ENCODE peak calls at places on chromosome 3, in six cellular contexts. X is aorta; U is endodermal cell; Q is body of pancreas; G is Karpas-422; V is CD8-positive, alpha-beta memory T cell. K is an unnamed sample.

GRCh38 chr3:146414010-146414409 is 55.4 kb downstream of the PLSCR2 start:
- DNase-seq in V (no peak), Q (no peak), U (no peak), G (no peak), X (no peak), K (no peak)

GRCh38 chr3:94184781-94185180 is 121.9 kb downstream of the NSUN3 start:
- DNase-seq in V (no peak), X (no peak), Q (no peak), G (no peak), U (no peak), K (no peak)

GRCh38 chr3:43862992-43863805 is 172.5 kb downstream of the ABHD5 start:
- DNase-seq in U (peak; percentile 52), V (no peak), X (no peak), G (no peak), Q (no peak), K (no peak)

GRCh38 chr3:155282416-155283091 is 10.9 kb downstream of the STRIT1 start:
- DNase-seq in G (no peak), U (no peak), Q (no peak), V (no peak), X (no peak), K (no peak)

GRCh38 chr3:16151109-16151508 is 23.4 kb upstream of the GALNT15 start:
- DNase-seq in U (no peak), X (peak; percentile 93), V (no peak), G (peak; percentile 59), Q (peak; percentile 45), K (peak; percentile 59)

GRCh38 chr3:170572665-170573253 is 13.1 kb downstream of the SLC7A14 start:
- DNase-seq in Q (no peak), X (no peak), G (no peak), V (no peak), U (no peak), K (no peak)

GRCh38 chr3:53696401-53697172 is 149.6 kb downstream of the CHDH start:
- DNase-seq in Q (no peak), V (no peak), G (no peak), X (no peak), U (peak; percentile 72), K (no peak)

GRCh38 chr3:194189243-194189791 is 53.4 kb downstream of the HES1 start:
- DNase-seq in U (no peak), G (no peak), Q (peak; percentile 15), V (no peak), X (peak; percentile 52), K (no peak)

GRCh38 chr3:106711650-106712049 is 665.6 kb upstream of the CCDC54 start:
- DNase-seq in G (no peak), V (no peak), Q (no peak), U (no peak), X (no peak), K (no peak)

GRCh38 chr3:171049831-171050444 is 23.4 kb upstream of the SLC2A2 start:
- DNase-seq in Q (peak; percentile 72), G (peak; percentile 73), U (peak; percentile 90), X (peak; percentile 54), V (no peak), K (peak; percentile 31)

GRCh38 chr3:56889131-56889530 is 87.4 kb upstream of the ARHGEF3 start:
- DNase-seq in U (no peak), X (no peak), G (no peak), V (no peak), Q (peak; percentile 11), K (no peak)

GRCh38 chr3:163368168-163368567 is 1710.1 kb downstream of the SI start:
- DNase-seq in U (no peak), Q (no peak), V (no peak), X (no peak), G (no peak), K (no peak)

GRCh38 chr3:45066109-45066801 is 40.2 kb downstream of the CLEC3B start:
- DNase-seq in V (no peak), U (no peak), X (no peak), Q (no peak), G (no peak), K (peak; percentile 42)

GRCh38 chr3:188001052-188001567 is 152.8 kb upstream of the LPP start:
- DNase-seq in V (no peak), G (no peak), U (no peak), X (no peak), Q (no peak), K (no peak)

GRCh38 chr3:35867782-35868181 is 228.5 kb downstream of the ARPP21 start:
- DNase-seq in X (no peak), U (no peak), V (no peak), Q (no peak), G (no peak), K (no peak)

GRCh38 chr3:193693774-193694173 is 100.8 kb downstream of the OPA1 start:
- DNase-seq in Q (no peak), V (no peak), U (no peak), X (no peak), G (peak; percentile 84), K (no peak)

GRCh38 chr3:48504051-48504946 is at the start of gene SHISA5:
- DNase-seq in U (peak; percentile 83), G (peak; percentile 77), Q (peak; percentile 73), X (peak; percentile 91), V (peak; percentile 40), K (peak; percentile 88)

GRCh38 chr3:177300842-177301241 is 103.6 kb upstream of the TBL1XR1 start:
- DNase-seq in U (no peak), Q (no peak), G (no peak), X (no peak), V (no peak), K (no peak)

GRCh38 chr3:187713504-187713903 is 11.1 kb upstream of the RTP2 start:
- DNase-seq in Q (no peak), V (no peak), G (peak; percentile 86), U (no peak), X (no peak), K (no peak)

GRCh38 chr3:57544181-57545125 is at the start of gene DNAH12:
- DNase-seq in G (peak; percentile 54), Q (peak; percentile 80), V (no peak), X (no peak), U (peak; percentile 99), K (peak; percentile 55)

GRCh38 chr3:59456852-59457485 is 407.1 kb upstream of the CFAP20DC start:
- DNase-seq in X (no peak), Q (no peak), U (no peak), G (no peak), V (no peak), K (no peak)

GRCh38 chr3:184380210-184380626 is 364 bp downstream of the CHRD start:
- DNase-seq in U (peak; percentile 88), V (no peak), X (peak; percentile 84), Q (peak; percentile 77), G (no peak), K (peak; percentile 55)
- H3K4me3 ChIP-seq in U (no peak overlapping the region), V (no peak overlapping the region), X (peak overlapping the region; percentile 81), Q (no peak overlapping the region), G (no peak overlapping the region), K (peak overlapping the region; percentile 28)

DNA sequence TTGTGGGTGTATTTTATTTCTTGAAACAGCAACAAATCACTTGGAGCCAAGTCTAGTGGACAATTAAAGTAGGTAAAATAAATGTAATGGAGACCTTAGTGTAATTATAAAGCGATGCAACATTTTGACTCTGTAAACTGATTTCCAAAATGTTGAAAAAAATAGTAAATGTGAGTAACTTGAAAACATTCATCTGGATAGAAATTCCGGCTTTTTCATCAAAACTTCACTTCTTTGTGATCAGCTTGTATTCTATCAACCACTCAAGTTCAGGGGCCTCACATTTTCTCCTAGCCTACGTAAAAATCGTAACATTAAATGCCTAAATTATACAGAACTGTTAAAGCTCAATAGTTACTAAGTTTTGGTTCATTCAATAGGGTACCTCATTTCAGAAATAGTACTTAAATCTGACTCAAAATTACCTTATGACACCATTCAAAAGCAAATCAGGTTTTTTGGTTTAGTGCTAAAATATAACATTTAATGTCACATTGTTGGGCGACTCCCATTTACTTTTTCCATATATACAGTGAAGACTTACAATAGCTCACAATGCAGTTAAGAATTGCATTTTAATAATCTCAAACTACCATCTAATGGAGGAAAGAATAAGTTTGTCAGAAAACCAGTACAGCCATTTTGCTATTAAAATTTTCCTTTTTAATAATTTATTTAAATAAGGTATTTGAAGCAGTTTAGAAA is 12.7 kb downstream of the CCNL1 start:
- DNase-seq in Q (no peak), V (no peak), G (no peak), X (no peak), U (no peak), K (no peak)
- H3K36me3 ChIP-seq in Q (peaks cover 50% of the 10 kb centered on the region), V (peaks cover 73% of the 10 kb centered on the region), G (peaks cover 68% of the 10 kb centered on the region), X (peaks cover 7% of the 10 kb centered on the region), U (peaks cover 88% of the 10 kb centered on the region), K (peaks cover 37% of the 10 kb centered on the region)

GRCh38 chr3:71026634-71027578 is 556.6 kb downstream of the FOXP1 start:
- DNase-seq in G (no peak), U (no peak), Q (no peak), V (no peak), X (no peak), K (no peak)
- H3K27ac ChIP-seq in G (no peak overlapping the region), U (no peak overlapping the region), Q (peak overlapping the region; percentile 27), V (no peak overlapping the region), X (peak overlapping the region; percentile 12), K (no peak overlapping the region)

GRCh38 chr3:46877671-46878125 is at the start of gene PTH1R:
- DNase-seq in X (no peak), V (no peak), G (no peak), U (no peak), Q (no peak), K (no peak)
- H3K4me3 ChIP-seq in X (no peak within 1 kb of the TSS), V (no peak within 1 kb of the TSS), G (no peak within 1 kb of the TSS), U (no peak within 1 kb of the TSS), Q (no peak within 1 kb of the TSS), K (no peak within 1 kb of the TSS)

GRCh38 chr3:112104774-112105173 is 18.6 kb downstream of the C3orf52 start:
- DNase-seq in V (no peak), U (no peak), X (no peak), Q (no peak), G (no peak), K (no peak)
- H3K36me3 ChIP-seq in V (no peaks in the 10 kb centered on the region), U (peaks cover 14% of the 10 kb centered on the region), X (peaks cover 7% of the 10 kb centered on the region), Q (peaks cover 2% of the 10 kb centered on the region), G (no peaks in the 10 kb centered on the region), K (no peaks in the 10 kb centered on the region)

GRCh38 chr3:38170722-38171121 is 5.4 kb downstream of the OXSR1 start:
- DNase-seq in Q (no peak), U (no peak), V (no peak), X (no peak), G (no peak), K (no peak)
- H3K27ac ChIP-seq in Q (no peak overlapping the region), U (no peak overlapping the region), V (no peak overlapping the region), X (no peak overlapping the region), G (no peak overlapping the region), K (no peak overlapping the region)

GRCh38 chr3:127628426-127628787 is 578 bp upstream of the PODXL2 start:
- DNase-seq in Q (no peak), U (no peak), G (no peak), X (no peak), V (no peak), K (no peak)
- H3K4me3 ChIP-seq in Q (no peak overlapping the region), U (no peak overlapping the region), G (no peak overlapping the region), X (no peak overlapping the region), V (no peak overlapping the region), K (no peak overlapping the region)

GRCh38 chr3:112627419-112627818 is 13.5 kb downstream of the CCDC80 start:
- DNase-seq in V (no peak), Q (no peak), G (no peak), U (no peak), X (peak; percentile 58), K (no peak)

GRCh38 chr3:112623213-112623612 is 17.7 kb downstream of the CCDC80 start:
- DNase-seq in G (no peak), Q (no peak), X (no peak), V (no peak), U (no peak), K (no peak)

GRCh38 chr3:112619295-112619694 is 21.6 kb downstream of the CCDC80 start:
- DNase-seq in Q (no peak), X (no peak), V (no peak), G (no peak), U (no peak), K (no peak)

GRCh38 chr3:112628038-112628437 is 12.9 kb downstream of the CCDC80 start:
- DNase-seq in G (no peak), V (no peak), Q (no peak), U (no peak), X (no peak), K (no peak)

GRCh38 chr3:112623717-112624116 is 17.2 kb downstream of the CCDC80 start:
- DNase-seq in Q (no peak), V (no peak), G (no peak), U (no peak), X (no peak), K (no peak)
- H3K36me3 ChIP-seq in Q (no peaks in the 10 kb centered on the region), V (no peaks in the 10 kb centered on the region), G (no peaks in the 10 kb centered on the region), U (no peaks in the 10 kb centered on the region), X (no peaks in the 10 kb centered on the region), K (no peaks in the 10 kb centered on the region)